ENCODE peak calls at places on chromosomes 2 and 18, in five cellular contexts. One of them, this sample, is unnamed. For H4K20me1, the result is how much of the 10 kb centered on the place peaks cover.

GRCh38 chr2:98913916-98914712 is 21.9 kb downstream of the CRACDL start:
- DNase-seq in GM23248: no peak
- DNase-seq in MM.1S: no peak
- DNase-seq in IMR-90: no peak
- DNase-seq in H9: no peak
- DNase-seq in this sample: no peak

GRCh38 chr2:217555075-217555876 is 447.5 kb downstream of the TNS1 start:
- DNase-seq in MM.1S: no peak
- DNase-seq in IMR-90: no peak
- DNase-seq in H9: peak
- DNase-seq in GM23248: peak
- DNase-seq in this sample: no peak

GRCh38 chr2:8583400-8584173 is 98.3 kb upstream of the ID2 start:
- DNase-seq in H9: peak
- DNase-seq in GM23248: no peak
- DNase-seq in IMR-90: peak
- DNase-seq in MM.1S: no peak
- DNase-seq in this sample: peak

GRCh38 chr2:197309369-197310231 is 980 bp downstream of the ANKRD44 start:
- DNase-seq in H9: peak
- DNase-seq in MM.1S: peak
- DNase-seq in IMR-90: no peak
- DNase-seq in GM23248: peak
- DNase-seq in this sample: no peak

GRCh38 chr18:58344080-58344670 is 284.7 kb downstream of the ALPK2 start:
- DNase-seq in IMR-90: no peak
- DNase-seq in MM.1S: no peak
- DNase-seq in GM23248: no peak
- DNase-seq in H9: no peak
- DNase-seq in this sample: no peak

GRCh38 chr2:196331143-196331542 is 159.8 kb upstream of the STK17B start:
- DNase-seq in MM.1S: no peak
- DNase-seq in IMR-90: peak
- DNase-seq in GM23248: peak
- DNase-seq in H9: no peak
- DNase-seq in this sample: peak

GRCh38 chr2:181074457-181074856 is 94.1 kb downstream of the UBE2E3 start:
- DNase-seq in MM.1S: no peak
- DNase-seq in GM23248: peak
- DNase-seq in IMR-90: peak
- DNase-seq in H9: no peak
- DNase-seq in this sample: peak

GRCh38 chr2:33583194-33583938 is 15.7 kb downstream of the FAM98A start:
- DNase-seq in H9: no peak
- DNase-seq in IMR-90: peak
- DNase-seq in GM23248: peak
- DNase-seq in MM.1S: peak
- DNase-seq in this sample: peak

GRCh38 chr2:226694910-226695309 is 104.7 kb downstream of the IRS1 start:
- DNase-seq in MM.1S: no peak
- DNase-seq in H9: no peak
- DNase-seq in IMR-90: no peak
- DNase-seq in GM23248: no peak
- DNase-seq in this sample: peak

GRCh38 chr2:146048141-146048540 is 1528.2 kb upstream of the ZEB2 start:
- DNase-seq in MM.1S: no peak
- DNase-seq in H9: no peak
- DNase-seq in IMR-90: no peak
- DNase-seq in GM23248: no peak
- DNase-seq in this sample: no peak

GRCh38 chr2:111896007-111896406 is 2.4 kb upstream of the MERTK start:
- DNase-seq in GM23248: no peak
- DNase-seq in IMR-90: no peak
- DNase-seq in MM.1S: no peak
- DNase-seq in H9: no peak
- DNase-seq in this sample: no peak

GRCh38 chr18:50424877-50425690 is 50.2 kb downstream of the SKA1 start:
- DNase-seq in IMR-90: peak
- DNase-seq in MM.1S: no peak
- DNase-seq in GM23248: no peak
- DNase-seq in H9: no peak
- DNase-seq in this sample: peak

GRCh38 chr2:197514754-197515153 is 1.1 kb upstream of the MOB4 start:
- DNase-seq in H9: no peak
- DNase-seq in GM23248: peak
- DNase-seq in IMR-90: no peak
- DNase-seq in MM.1S: no peak
- DNase-seq in this sample: peak

GRCh38 chr2:237590272-237591020 is at the start of gene RAB17:
- DNase-seq in H9: peak
- DNase-seq in GM23248: peak
- DNase-seq in IMR-90: peak
- DNase-seq in MM.1S: no peak
- DNase-seq in this sample: peak

GRCh38 chr18:61847164-61847791 is 45.5 kb downstream of the RNF152 start:
- DNase-seq in GM23248: no peak
- DNase-seq in IMR-90: no peak
- DNase-seq in H9: no peak
- DNase-seq in MM.1S: no peak
- DNase-seq in this sample: no peak
- H4K20me1 ChIP-seq in GM23248: under half
- H4K20me1 ChIP-seq in IMR-90: under half
- H4K20me1 ChIP-seq in H9: under half
- H4K20me1 ChIP-seq in MM.1S: under half
- H4K20me1 ChIP-seq in this sample: half or more

DNA sequence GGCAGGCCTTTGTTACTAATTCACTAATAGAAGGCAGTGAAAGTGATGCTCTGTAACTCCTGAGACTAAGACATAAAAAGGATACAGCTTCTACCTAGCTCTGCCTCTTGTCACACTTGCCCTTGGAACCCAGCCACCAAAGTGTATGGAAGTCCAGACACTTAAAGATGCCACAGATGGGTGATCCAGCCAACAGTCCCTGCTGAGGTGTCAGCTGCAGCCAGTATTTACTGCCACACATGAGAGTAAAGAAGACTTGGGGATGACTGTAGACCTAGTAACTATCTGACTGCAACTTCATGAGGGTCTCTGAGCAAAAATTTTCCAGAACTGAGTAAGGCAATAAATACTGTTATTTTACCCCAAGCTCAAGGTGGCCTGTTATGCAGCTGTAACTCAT is 8.8 kb downstream of the IMMT start:
- DNase-seq in IMR-90: no peak
- DNase-seq in MM.1S: no peak
- DNase-seq in H9: no peak
- DNase-seq in GM23248: no peak
- DNase-seq in this sample: no peak
- H4K20me1 ChIP-seq in IMR-90: half or more
- H4K20me1 ChIP-seq in MM.1S: under half
- H4K20me1 ChIP-seq in H9: under half
- H4K20me1 ChIP-seq in GM23248: under half
- H4K20me1 ChIP-seq in this sample: half or more

GRCh38 chr2:60883896-60884295 is 2.5 kb downstream of the REL start:
- DNase-seq in MM.1S: no peak
- DNase-seq in GM23248: no peak
- DNase-seq in IMR-90: no peak
- DNase-seq in H9: no peak
- DNase-seq in this sample: no peak

GRCh38 chr2:60882971-60883753 is 1.8 kb downstream of the REL start:
- DNase-seq in H9: no peak
- DNase-seq in IMR-90: peak
- DNase-seq in MM.1S: peak
- DNase-seq in GM23248: peak
- DNase-seq in this sample: no peak

GRCh38 chr2:60886962-60887361 is 5.6 kb downstream of the REL start:
- DNase-seq in IMR-90: no peak
- DNase-seq in MM.1S: no peak
- DNase-seq in H9: no peak
- DNase-seq in GM23248: no peak
- DNase-seq in this sample: no peak

GRCh38 chr2:60885683-60886082 is 4.3 kb downstream of the REL start:
- DNase-seq in H9: no peak
- DNase-seq in MM.1S: no peak
- DNase-seq in GM23248: no peak
- DNase-seq in IMR-90: no peak
- DNase-seq in this sample: no peak

DNA sequence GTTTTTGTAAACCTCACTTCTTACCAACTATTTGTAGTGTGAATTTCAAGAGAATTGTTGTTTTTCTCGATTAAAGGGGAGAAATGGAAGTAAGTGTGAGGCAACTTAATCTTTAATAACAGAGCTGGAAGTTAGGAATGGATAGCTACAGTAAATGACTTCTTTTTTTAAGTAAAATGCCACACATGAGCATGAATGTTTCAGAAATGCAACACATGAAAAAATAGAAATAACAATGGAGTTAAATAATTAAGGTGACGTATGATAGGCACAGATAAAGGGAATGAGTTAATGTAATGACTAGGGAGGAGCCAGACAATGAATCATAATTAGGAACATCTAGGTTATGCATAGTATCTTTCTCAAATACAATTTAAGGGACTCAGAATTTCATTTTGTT is 3.4 kb downstream of the REL start:
- DNase-seq in GM23248: peak
- DNase-seq in IMR-90: peak
- DNase-seq in MM.1S: no peak
- DNase-seq in H9: no peak
- DNase-seq in this sample: peak
- H4K20me1 ChIP-seq in GM23248: under half
- H4K20me1 ChIP-seq in IMR-90: under half
- H4K20me1 ChIP-seq in MM.1S: under half
- H4K20me1 ChIP-seq in H9: under half
- H4K20me1 ChIP-seq in this sample: under half

DNA sequence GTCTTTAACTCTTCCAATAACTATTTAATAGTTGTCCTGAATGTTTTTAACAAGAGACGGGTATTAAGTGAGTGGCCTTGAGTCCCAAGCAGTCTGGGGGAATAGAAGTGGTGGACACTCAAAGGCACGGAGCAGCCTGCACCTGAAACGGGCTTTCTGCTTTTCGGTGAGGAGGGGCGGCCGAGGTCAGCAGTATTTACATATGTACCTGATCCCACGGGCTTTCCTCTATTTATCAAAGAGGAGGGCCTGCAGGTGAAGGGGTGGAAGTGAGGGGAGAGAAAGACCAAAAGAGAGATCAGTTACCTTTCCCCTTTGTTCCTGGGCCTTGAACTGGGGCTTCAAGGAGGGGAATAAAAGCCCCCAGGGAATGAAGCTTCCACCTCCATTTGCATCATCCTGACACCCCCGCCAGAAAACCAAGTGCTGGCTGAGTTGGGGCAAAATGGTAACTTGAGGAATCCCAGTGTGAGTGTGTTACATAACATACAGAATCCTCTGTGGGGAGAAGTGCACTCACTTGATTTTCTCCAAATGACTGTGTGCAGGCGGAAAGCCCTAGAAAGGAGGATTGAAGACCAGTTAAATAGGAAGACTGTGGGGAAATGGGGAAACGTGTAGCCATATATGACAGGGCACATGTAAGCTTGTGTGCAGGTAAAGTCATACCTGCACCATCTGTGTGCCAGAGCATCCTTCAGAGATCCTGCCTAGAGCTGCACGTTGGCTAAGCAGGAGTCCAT is 12.4 kb downstream of the POU3F3 start:
- DNase-seq in IMR-90: no peak
- DNase-seq in GM23248: no peak
- DNase-seq in H9: peak
- DNase-seq in MM.1S: no peak
- DNase-seq in this sample: no peak
- H4K20me1 ChIP-seq in IMR-90: under half
- H4K20me1 ChIP-seq in GM23248: under half
- H4K20me1 ChIP-seq in H9: under half
- H4K20me1 ChIP-seq in MM.1S: under half
- H4K20me1 ChIP-seq in this sample: under half

GRCh38 chr2:101737478-101738240 is 40.2 kb downstream of the MAP4K4 start:
- DNase-seq in MM.1S: no peak
- DNase-seq in H9: no peak
- DNase-seq in GM23248: peak
- DNase-seq in IMR-90: no peak
- DNase-seq in this sample: peak
- H4K20me1 ChIP-seq in MM.1S: under half
- H4K20me1 ChIP-seq in H9: under half
- H4K20me1 ChIP-seq in GM23248: under half
- H4K20me1 ChIP-seq in IMR-90: half or more
- H4K20me1 ChIP-seq in this sample: half or more

GRCh38 chr2:69612197-69612596 is 31.3 kb downstream of the AAK1 start:
- DNase-seq in MM.1S: no peak
- DNase-seq in IMR-90: no peak
- DNase-seq in GM23248: no peak
- DNase-seq in H9: no peak
- DNase-seq in this sample: no peak
- H4K20me1 ChIP-seq in MM.1S: under half
- H4K20me1 ChIP-seq in IMR-90: half or more
- H4K20me1 ChIP-seq in GM23248: under half
- H4K20me1 ChIP-seq in H9: under half
- H4K20me1 ChIP-seq in this sample: half or more